ENCODE peak calls at places on chromosomes 2 and 18, in five cellular contexts. Q, L, X, Y and H are unnamed samples.

GRCh38 chr2:23545391-23545790 is 160.4 kb downstream of the KLHL29 start:
- DNase-seq in Y (no peak), X (no peak), L (no peak), Q (no peak), H (no peak)

GRCh38 chr18:3015203-3015590 is 2.3 kb upstream of the LPIN2 start:
- DNase-seq in Y (no peak), L (no peak), Q (no peak), X (peak), H (no peak)

GRCh38 chr18:45962866-45963265 is 4.3 kb downstream of the EPG5 start:
- DNase-seq in Y (no peak), X (no peak), L (no peak), Q (no peak), H (no peak)

GRCh38 chr2:1440581-1440980 is 27.3 kb downstream of the TPO start:
- DNase-seq in Y (no peak), X (no peak), L (no peak), Q (no peak), H (no peak)

GRCh38 chr2:134206573-134206972 is 47.3 kb upstream of the MGAT5 start:
- DNase-seq in X (no peak), Y (no peak), L (no peak), Q (peak), H (no peak)

GRCh38 chr2:113910110-113910717 is 20.3 kb downstream of the ACTR3 start:
- DNase-seq in L (no peak), Q (no peak), X (no peak), Y (peak), H (no peak)

GRCh38 chr2:115609978-115610377 is 1167.5 kb downstream of the DPP10 start:
- DNase-seq in Q (no peak), X (no peak), Y (no peak), L (no peak), H (no peak)

GRCh38 chr2:232637832-232638231 is 4.4 kb downstream of the EFHD1 start:
- DNase-seq in L (peak), Q (no peak), X (no peak), Y (no peak), H (no peak)

GRCh38 chr2:4775668-4776067 is 916.5 kb upstream of the SOX11 start:
- DNase-seq in Y (no peak), L (no peak), X (no peak), Q (no peak), H (no peak)

GRCh38 chr2:56666758-56667157 is 483.0 kb downstream of the CCDC85A start:
- DNase-seq in Y (no peak), L (no peak), X (no peak), Q (no peak), H (peak)

GRCh38 chr2:239625106-239625845 is 224.5 kb upstream of the HDAC4 start:
- DNase-seq in X (no peak), Q (no peak), L (no peak), Y (no peak), H (no peak)

GRCh38 chr2:142723236-142723635 is 154.2 kb upstream of the KYNU start:
- DNase-seq in X (no peak), L (no peak), Y (no peak), Q (no peak), H (no peak)